ENCODE peak calls at places on chromosomes 1 and 21, in seven cellular contexts. E is stimulated activated CD8-positive, alpha-beta memory T cell treated with anti-CD3 and anti-CD28 coated beads, Interleukin-15, amount 100 ng/mL, for 4 hours; U is dermis microvascular lymphatic vessel endothelial cell; I is T follicular helper cell; L is Daoy; P is mesendoderm; J is NCI-H226. B is an unnamed sample.
A peak's percentile ranks its signal among the peaks of the same experiment; 100 is the strongest.

GRCh38 chr1:56513095-56513494 is 66.3 kb downstream of the PLPP3 start:
- DNase-seq in J (no peak), L (no peak), U (peak; percentile 64), E (no peak), I (no peak), P (peak; percentile 58), B (no peak)

GRCh38 chr21:41425954-41426655 is at the start of gene MX1:
- DNase-seq in U (peak; percentile 31), I (peak; percentile 81), J (peak; percentile 54), P (peak; percentile 20), E (peak; percentile 88), L (peak; percentile 84), B (peak; percentile 90)

GRCh38 chr1:20785907-20786309 is 1.2 kb downstream of the HP1BP3 start:
- DNase-seq in U (no peak), L (no peak), J (no peak), I (no peak), P (no peak), E (peak; percentile 3), B (no peak)

GRCh38 chr1:59141267-59141863 is 155.5 kb upstream of the FGGY start:
- DNase-seq in E (no peak), L (no peak), U (no peak), I (no peak), P (no peak), J (no peak), B (no peak)

GRCh38 chr1:53369034-53369750 is 41.3 kb upstream of the LRP8 start:
- DNase-seq in J (no peak), L (no peak), I (no peak), P (no peak), E (no peak), U (no peak), B (no peak)

GRCh38 chr1:119160851-119161250 is 20.4 kb upstream of the WARS2 start:
- DNase-seq in P (no peak), U (peak; percentile 57), I (no peak), J (no peak), E (no peak), L (no peak), B (no peak)

GRCh38 chr21:34887729-34888568 is 161.2 kb downstream of the RUNX1 start:
- DNase-seq in L (peak; percentile 98), I (peak; percentile 81), U (peak; percentile 91), P (peak; percentile 68), E (peak; percentile 87), J (peak; percentile 95), B (peak; percentile 89)

GRCh38 chr1:53957231-53957818 is 11.2 kb downstream of the LRRC42 start:
- DNase-seq in J (peak; percentile 94), E (no peak), L (peak; percentile 67), U (peak; percentile 29), I (no peak), P (peak; percentile 99), B (no peak)

GRCh38 chr21:44800103-44800502 is 1.5 kb downstream of the UBE2G2 start:
- DNase-seq in P (peak; percentile 42), L (no peak), E (no peak), U (peak; percentile 74), J (no peak), I (no peak), B (no peak)

GRCh38 chr1:115400426-115400825 is 62.4 kb upstream of the NGF start:
- DNase-seq in J (no peak), I (no peak), P (no peak), L (no peak), E (no peak), U (no peak), B (no peak)

GRCh38 chr21:37281579-37281978 is 14.4 kb upstream of the VPS26C start:
- DNase-seq in U (no peak), L (no peak), I (no peak), P (no peak), J (no peak), E (no peak), B (no peak)

GRCh38 chr1:21257431-21258135 is 32.7 kb downstream of the ECE1 start:
- DNase-seq in I (no peak), L (no peak), P (no peak), J (no peak), E (no peak), U (no peak), B (no peak)

GRCh38 chr1:222464841-222465210 is 83.1 kb downstream of the HHIPL2 start:
- DNase-seq in L (peak; percentile 81), U (peak; percentile 80), I (peak; percentile 55), E (peak; percentile 18), P (peak; percentile 80), J (peak; percentile 27), B (peak; percentile 60)